ENCODE peak calls at places on chromosomes 2 and 18, in eight cellular contexts. Y is K562, C is SK-N-SH, M is GM23338, I is HL-60, S is HepG2, P is HCT116, K is GM12878. Z is an unnamed sample.

GRCh38 chr2:44077942-44078511 is 82.2 kb upstream of the LRPPRC start:
- DNase-seq in K (no peak), S (no peak), M (no peak), P (no peak), I (no peak), C (no peak), Y (no peak), Z (no peak)

GRCh38 chr2:152453129-152453642 is 118.2 kb downstream of the FMNL2 start:
- DNase-seq in C (no peak), P (no peak), M (peak; percentile 78), Y (no peak), S (peak; percentile 54), K (no peak), I (no peak), Z (no peak)

GRCh38 chr18:49723648-49724180 is 89.6 kb downstream of the ACAA2 start:
- DNase-seq in Y (no peak), C (no peak), P (peak; percentile 79), K (peak; percentile 43), I (no peak), S (peak; percentile 80), M (no peak), Z (peak; percentile 28)

GRCh38 chr2:43024515-43024962 is 201.9 kb downstream of the ZFP36L2 start:
- DNase-seq in C (peak; percentile 96), M (peak; percentile 90), S (no peak), P (peak; percentile 12), Y (peak; percentile 79), I (peak; percentile 61), K (no peak), Z (peak; percentile 20)

GRCh38 chr2:176165598-176166055 is 8.5 kb downstream of the HOXD3 start:
- DNase-seq in C (no peak), S (no peak), K (no peak), M (no peak), P (no peak), I (no peak), Y (no peak), Z (no peak)

GRCh38 chr2:202944403-202944802 is 32.3 kb downstream of the CARF start:
- DNase-seq in K (no peak), I (no peak), P (no peak), C (no peak), Y (no peak), S (no peak), M (no peak), Z (no peak)

GRCh38 chr2:226123307-226123706 is 676.3 kb downstream of the IRS1 start:
- DNase-seq in M (no peak), K (no peak), I (no peak), P (no peak), Y (no peak), S (no peak), C (no peak), Z (no peak)

GRCh38 chr2:59816075-59816474 is 737.4 kb downstream of the BCL11A start:
- DNase-seq in Y (no peak), I (no peak), M (peak; percentile 18), K (no peak), C (no peak), S (no peak), P (no peak), Z (no peak)

GRCh38 chr2:80499095-80499494 is 194.5 kb upstream of the LRRTM1 start:
- DNase-seq in I (peak; percentile 16), Y (peak; percentile 55), P (peak; percentile 6), C (peak; percentile 30), K (no peak), S (peak; percentile 18), M (peak; percentile 63), Z (no peak)

GRCh38 chr2:18829331-18829902 is 240.0 kb upstream of the NT5C1B start:
- DNase-seq in M (no peak), K (no peak), Y (no peak), I (no peak), S (peak; percentile 24), C (no peak), P (no peak), Z (no peak)

GRCh38 chr2:234308814-234309195 is 188.1 kb downstream of the ARL4C start:
- DNase-seq in K (peak; percentile 71), C (no peak), M (no peak), S (no peak), Y (no peak), P (no peak), I (peak; percentile 74), Z (no peak)

GRCh38 chr18:79818036-79818435 is 20.3 kb downstream of the KCNG2 start:
- DNase-seq in P (no peak), I (no peak), C (no peak), Y (no peak), S (no peak), K (no peak), M (no peak), Z (no peak)

GRCh38 chr2:162085090-162085891 is 11.3 kb upstream of the DPP4 start:
- DNase-seq in K (no peak), S (peak; percentile 85), Y (no peak), I (no peak), M (no peak), P (no peak), C (no peak), Z (no peak)

DNA sequence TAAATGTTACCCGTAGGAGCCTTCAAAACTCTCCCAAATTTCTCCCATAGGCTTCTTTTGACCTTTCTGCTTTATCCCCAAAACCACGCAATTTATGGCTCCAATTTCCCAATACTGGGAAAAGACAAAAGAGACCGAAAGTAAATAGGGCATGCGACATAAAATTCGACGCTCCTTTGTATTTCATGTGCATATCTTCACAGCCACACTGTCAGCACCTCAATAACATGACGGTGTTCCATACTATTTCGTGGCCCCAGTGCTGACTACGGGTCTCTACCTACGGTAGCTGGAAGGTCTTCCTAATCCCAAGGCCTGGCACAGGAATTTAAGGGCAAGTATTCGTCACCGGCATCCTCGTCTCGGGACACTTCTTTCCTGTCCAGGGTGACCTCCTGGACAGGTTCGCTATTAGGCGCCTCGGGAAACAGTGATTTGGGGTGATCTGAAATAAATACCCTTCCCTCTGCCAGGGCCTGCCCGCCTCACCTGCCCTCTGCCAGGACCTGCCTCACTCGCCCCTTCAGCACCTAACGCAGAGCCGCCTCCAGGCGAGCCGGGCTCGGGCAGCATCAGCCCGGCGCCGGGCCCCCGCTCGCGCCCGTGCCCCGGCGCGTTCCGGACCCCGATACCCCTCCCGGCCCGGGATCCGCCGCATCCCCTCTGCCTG is 742 bp downstream of the DTNB start:
- DNase-seq in I (peak; percentile 49), P (no peak), Y (no peak), M (peak; percentile 89), S (peak; percentile 43), K (no peak), C (no peak), Z (peak; percentile 28)
- TF ChIP-seq CTCF in I (no peak), P (no peak), Y (no peak), M (no peak), S (no peak), K (no peak), C (no peak), Z (no peak)

DNA sequence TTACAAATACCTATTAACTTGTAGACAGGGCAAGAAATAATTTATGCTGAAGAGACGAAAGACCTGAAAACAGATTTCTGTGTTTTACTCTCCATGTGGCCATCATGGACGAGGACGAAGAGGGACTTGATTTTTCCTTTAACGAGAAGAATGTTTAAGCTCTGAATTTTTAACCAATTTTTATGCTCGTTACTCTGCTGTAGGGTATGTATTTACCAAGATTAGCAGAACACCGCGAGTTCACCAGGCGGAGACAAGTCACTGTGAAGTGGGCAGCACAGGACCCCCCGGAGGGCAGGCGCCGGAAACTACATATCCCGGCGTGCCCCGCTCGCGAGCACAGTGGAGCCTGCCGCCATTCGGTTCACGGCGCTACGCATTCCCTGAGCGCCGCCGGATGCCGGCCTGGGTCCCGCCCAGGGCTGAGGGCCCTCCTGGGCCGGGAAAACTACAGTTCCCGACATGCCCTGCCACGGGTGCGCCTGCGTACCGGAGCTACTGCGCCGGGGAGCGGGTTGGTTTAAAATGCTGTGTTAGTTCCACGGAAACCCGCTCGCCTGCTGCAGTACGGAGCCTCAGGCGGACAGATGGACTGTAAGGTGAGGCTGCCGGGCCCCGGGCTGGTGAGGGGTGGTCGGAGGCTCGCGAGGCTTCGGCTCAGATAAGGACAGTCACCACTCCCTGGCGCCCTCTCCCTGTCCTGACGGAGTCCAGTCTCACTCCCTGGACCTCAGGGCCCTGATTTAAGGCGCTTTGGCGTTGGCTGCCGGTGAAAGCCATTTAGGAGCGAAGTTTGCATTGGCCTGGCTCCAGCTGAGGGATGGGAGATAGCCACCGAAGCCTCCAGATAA is at the start of gene CCDC150:
- DNase-seq in Y (peak; percentile 92), S (peak; percentile 94), K (peak; percentile 80), M (peak; percentile 96), P (peak; percentile 88), I (peak; percentile 96), C (peak; percentile 96), Z (peak; percentile 75)
- TF ChIP-seq POLR2AphosphoS5 in Y (peak; percentile 59), S (peak; percentile 80), K (no peak), M (peak; percentile 94), P (peak; percentile 88), I (peak; percentile 53), C (peak; percentile 62), Z (peak; percentile 82)

GRCh38 chr2:12169060-12169406 is 422.6 kb downstream of the LPIN1 start:
- DNase-seq in P (no peak), S (no peak), K (no peak), I (no peak), M (no peak), C (no peak), Y (peak; percentile 44), Z (no peak)

GRCh38 chr2:12170151-12170550 is 423.7 kb downstream of the LPIN1 start:
- DNase-seq in C (no peak), S (no peak), K (no peak), M (no peak), I (no peak), P (no peak), Y (no peak), Z (no peak)

GRCh38 chr2:12169721-12170120 is 423.3 kb downstream of the LPIN1 start:
- DNase-seq in I (no peak), M (no peak), K (no peak), Y (no peak), C (no peak), P (no peak), S (no peak), Z (no peak)

GRCh38 chr2:12168354-12169059 is 422.1 kb downstream of the LPIN1 start:
- DNase-seq in S (no peak), Y (no peak), P (no peak), C (no peak), M (no peak), I (no peak), K (no peak), Z (no peak)

GRCh38 chr2:12167525-12168317 is 421.3 kb downstream of the LPIN1 start:
- DNase-seq in C (peak; percentile 46), S (peak; percentile 60), M (peak; percentile 31), I (no peak), P (no peak), Y (peak; percentile 62), K (no peak), Z (no peak)
- TF ChIP-seq REST in C (no peak), S (no peak), M (no peak), I (no peak), P (no peak), Y (no peak), K (no peak), Z (no peak)

DNA sequence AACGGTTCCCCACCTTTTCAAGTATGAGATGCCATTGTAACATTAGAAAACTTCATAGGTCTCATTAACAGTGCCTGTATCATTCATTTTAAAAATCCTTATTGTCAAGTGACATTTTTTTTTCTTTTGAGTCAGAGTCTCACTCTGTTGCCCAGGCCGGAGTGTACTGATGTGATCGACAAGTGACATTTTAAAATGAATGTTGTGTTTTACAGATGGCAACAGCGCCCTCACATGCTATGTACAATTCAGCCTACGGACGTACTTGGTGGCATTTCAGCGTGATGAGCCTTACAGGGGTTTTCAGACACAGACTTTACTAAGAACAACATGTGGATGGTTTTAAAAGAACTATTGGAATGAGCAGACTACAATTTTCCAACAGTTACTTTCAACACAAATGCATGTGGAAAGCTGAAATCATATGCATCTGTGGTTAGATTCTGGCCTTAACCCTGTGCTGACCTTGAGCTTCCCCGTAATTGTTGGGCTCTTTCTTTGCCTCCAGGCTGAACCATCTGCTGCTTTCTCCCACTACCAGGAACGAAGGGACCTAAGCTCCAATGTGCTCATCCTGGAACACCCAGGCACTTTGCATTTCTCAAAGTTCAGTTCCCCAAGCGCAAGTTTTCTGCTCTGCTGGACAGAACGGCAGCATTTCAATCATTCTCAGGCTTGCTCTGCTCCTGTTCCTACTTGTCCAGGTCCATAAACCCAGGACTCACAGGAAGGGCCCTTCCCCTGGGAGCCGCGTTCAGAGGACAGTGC is 119.9 kb upstream of the NDUFV2 start:
- DNase-seq in P (peak; percentile 63), I (peak; percentile 24), K (no peak), M (peak; percentile 71), S (peak; percentile 60), C (peak; percentile 61), Y (peak; percentile 85), Z (peak; percentile 51)
- TF ChIP-seq CTCF in P (peak; percentile 82), I (no peak), K (peak; percentile 66), M (peak; percentile 65), S (peak; percentile 88), C (peak; percentile 73), Y (peak; percentile 81), Z (peak; percentile 80)